ENCODE peak calls at places on chromosomes 11 and 22, in nine cellular contexts. B is BJ; C is AG08395; T is substantia nigra; W is neural progenitor cell; O is stimulated activated CD8-positive, alpha-beta memory T cell treated with anti-CD3 and anti-CD28 coated beads, Interleukin-4, amount 100 ng/mL, for 1 hour; G is A549; S is NCI-H774; Z is omental fat pad. H is an unnamed sample.
A peak's percentile ranks its signal among the peaks of the same experiment; 100 is the strongest.

GRCh38 chr11:76285397-76285796 is 79.1 kb upstream of the WNT11 start:
- DNase-seq in B (no peak), C (no peak), T (no peak), W (no peak), O (no peak), G (no peak), S (no peak), Z (no peak), H (no peak)

GRCh38 chr22:27331526-27332281 is 469.9 kb downstream of the MN1 start:
- DNase-seq in B (no peak), C (peak; percentile 67), T (peak; percentile 20), W (peak; percentile 72), O (no peak), G (peak; percentile 66), S (no peak), Z (no peak), H (no peak)

GRCh38 chr22:40027191-40028097 is 32.7 kb downstream of the FAM83F start:
- DNase-seq in B (no peak), C (no peak), T (no peak), W (peak; percentile 0), O (no peak), G (no peak), S (no peak), Z (no peak), H (no peak)

GRCh38 chr22:45645526-45646414 is 25.9 kb upstream of the ATXN10 start:
- DNase-seq in B (no peak), C (peak; percentile 79), T (peak; percentile 57), W (peak; percentile 86), O (peak; percentile 42), G (peak; percentile 77), S (peak; percentile 20), Z (peak; percentile 66), H (peak; percentile 80)

GRCh38 chr11:107477820-107478219 is 20.2 kb upstream of the CWF19L2 start:
- DNase-seq in B (no peak), C (no peak), T (no peak), W (no peak), O (no peak), G (no peak), S (no peak), Z (no peak), H (no peak)

GRCh38 chr11:107446822-107447431 is 10.7 kb downstream of the CWF19L2 start:
- DNase-seq in B (no peak), C (no peak), T (no peak), W (peak; percentile 10), O (no peak), G (no peak), S (no peak), Z (no peak), H (no peak)

GRCh38 chr11:76654310-76654851 is 16.2 kb downstream of the LRRC32 start:
- DNase-seq in B (peak; percentile 53), C (peak; percentile 64), T (no peak), W (no peak), O (no peak), G (no peak), S (no peak), Z (no peak), H (peak; percentile 45)

GRCh38 chr11:44229664-44230063 is 80.3 kb downstream of the ALX4 start:
- DNase-seq in B (no peak), C (peak; percentile 62), T (no peak), W (no peak), O (no peak), G (no peak), S (no peak), Z (no peak), H (no peak)

GRCh38 chr11:2483426-2483825 is 38.6 kb downstream of the KCNQ1 start:
- DNase-seq in B (no peak), C (peak; percentile 1), T (no peak), W (no peak), O (no peak), G (no peak), S (peak; percentile 39), Z (no peak), H (no peak)

GRCh38 chr11:83069441-83070043 is 2.2 kb downstream of the RAB30 start:
- DNase-seq in B (no peak), C (no peak), T (no peak), W (peak; percentile 9), O (no peak), G (no peak), S (no peak), Z (no peak), H (no peak)

GRCh38 chr11:64876226-64876750 is 2.1 kb downstream of the EHD1 start:
- DNase-seq in B (no peak), C (no peak), T (no peak), W (no peak), O (no peak), G (no peak), S (no peak), Z (no peak), H (no peak)

GRCh38 chr22:22877523-22878210 is 9.9 kb upstream of the IGLL5 start:
- DNase-seq in B (no peak), C (peak; percentile 75), T (peak; percentile 24), W (peak; percentile 87), O (peak; percentile 51), G (peak; percentile 61), S (peak; percentile 51), Z (no peak), H (peak; percentile 72)

GRCh38 chr11:116283300-116283699 is 489.5 kb downstream of the BUD13 start:
- DNase-seq in B (no peak), C (no peak), T (no peak), W (no peak), O (no peak), G (no peak), S (no peak), Z (no peak), H (no peak)

GRCh38 chr11:120303004-120303637 is 22.0 kb upstream of the TLCD5 start:
- DNase-seq in B (no peak), C (peak; percentile 86), T (peak; percentile 23), W (peak; percentile 87), O (peak; percentile 32), G (peak; percentile 76), S (peak; percentile 50), Z (peak; percentile 65), H (peak; percentile 71)

GRCh38 chr11:28228196-28228595 is 120.0 kb downstream of the METTL15 start:
- DNase-seq in B (no peak), C (no peak), T (no peak), W (no peak), O (no peak), G (no peak), S (no peak), Z (no peak), H (no peak)

GRCh38 chr11:14270690-14271542 is 88.1 kb downstream of the RRAS2 start:
- DNase-seq in B (no peak), C (no peak), T (no peak), W (no peak), O (no peak), G (no peak), S (no peak), Z (no peak), H (no peak)

GRCh38 chr11:128171496-128171895 is 415.9 kb downstream of the ETS1 start:
- DNase-seq in B (no peak), C (peak; percentile 15), T (no peak), W (no peak), O (no peak), G (no peak), S (peak; percentile 12), Z (no peak), H (no peak)

H was measured in left lobe of liver.